ENCODE peak calls at places on chromosomes 13 and 19, in ten cellular contexts. G is Kasumi-1; Y is HS-5; S is fibroblast of lung; R is sciatic nerve; W is mucosa of gallbladder; K is GM23248; D is frontal cortex; F is stimulated activated CD8-positive, alpha-beta memory T cell treated with anti-CD3 and anti-CD28 coated beads, Interleukin-7, amount 100 ng/mL, for 48 hours; V is T1000. Z is an unnamed sample.
A peak's percentile ranks its signal among the peaks of the same experiment; 100 is the strongest.

GRCh38 chr19:33740811-33741396 is 55.8 kb upstream of the KCTD15 start:
- DNase-seq in G (peak; percentile 45), Y (no peak), S (peak; percentile 24), R (no peak), W (peak; percentile 34), K (peak; percentile 47), D (no peak), F (no peak), V (peak; percentile 18), Z (peak; percentile 17)

GRCh38 chr13:40130871-40131636 is 475.6 kb downstream of the COG6 start:
- DNase-seq in G (no peak), Y (no peak), S (peak; percentile 68), R (no peak), W (no peak), K (peak; percentile 61), D (no peak), F (peak; percentile 20), V (no peak), Z (no peak)

GRCh38 chr13:43316997-43317396 is 293.6 kb downstream of the DNAJC15 start:
- DNase-seq in G (peak; percentile 92), Y (no peak), S (peak; percentile 68), R (no peak), W (peak; percentile 17), K (peak; percentile 78), D (peak; percentile 26), F (no peak), V (no peak), Z (no peak)

GRCh38 chr13:30719521-30719914 is 15.8 kb upstream of the ALOX5AP start:
- DNase-seq in G (no peak), Y (no peak), S (no peak), R (no peak), W (no peak), K (no peak), D (no peak), F (no peak), V (no peak), Z (no peak)

GRCh38 chr13:102392810-102393209 is 9.0 kb downstream of the FGF14 start:
- DNase-seq in G (no peak), Y (no peak), S (no peak), R (no peak), W (no peak), K (peak; percentile 10), D (no peak), F (peak; percentile 34), V (no peak), Z (no peak)

GRCh38 chr13:75256922-75257321 is 225.0 kb downstream of the TBC1D4 start:
- DNase-seq in G (no peak), Y (no peak), S (no peak), R (no peak), W (peak; percentile 46), K (no peak), D (no peak), F (no peak), V (no peak), Z (no peak)

GRCh38 chr19:32647361-32647760 is 27.6 kb downstream of the ANKRD27 start:
- DNase-seq in G (no peak), Y (no peak), S (no peak), R (no peak), W (no peak), K (no peak), D (no peak), F (no peak), V (no peak), Z (no peak)

GRCh38 chr19:44810555-44811447 is 1.9 kb downstream of the BCAM start:
- DNase-seq in G (no peak), Y (no peak), S (no peak), R (no peak), W (no peak), K (no peak), D (no peak), F (no peak), V (no peak), Z (no peak)

Z was measured in HFF-Myc.